ENCODE peak calls at places on chromosome 20, in four cellular contexts. S is mucosa of gallbladder, Q is ELF-1, E is T-helper 17 cell. M is an unnamed sample.

GRCh38 chr20:57389695-57390603 is 1.2 kb upstream of the RBM38 start:
- DNase-seq in S (no peak), Q (peak; percentile 54), E (peak; percentile 54), M (no peak)

GRCh38 chr20:35144694-35145093 is 2.4 kb downstream of the EDEM2 start:
- DNase-seq in S (no peak), Q (no peak), E (no peak), M (peak; percentile 66)

GRCh38 chr20:57414867-57415592 is 23.8 kb downstream of the RBM38 start:
- DNase-seq in S (no peak), Q (peak; percentile 45), E (no peak), M (no peak)

GRCh38 chr20:43102394-43102793 is 87.3 kb downstream of the PTPRT start:
- DNase-seq in S (no peak), Q (peak; percentile 6), E (no peak), M (no peak)

GRCh38 chr20:53773792-53774371 is 180.2 kb upstream of the ZNF217 start:
- DNase-seq in S (no peak), Q (no peak), E (no peak), M (no peak)

GRCh38 chr20:10728873-10729670 is 55.3 kb upstream of the JAG1 start:
- DNase-seq in S (no peak), Q (no peak), E (no peak), M (no peak)

GRCh38 chr20:34703573-34704176 is 469 bp upstream of the TP53INP2 start:
- DNase-seq in S (peak; percentile 18), Q (peak; percentile 55), E (no peak), M (no peak)

GRCh38 chr20:56343861-56344381 is 14.9 kb upstream of the FAM210B start:
- DNase-seq in S (no peak), Q (peak; percentile 91), E (peak; percentile 24), M (no peak)